ENCODE peak calls at places on chromosomes 4 and X, in eight cellular contexts. One of them, this sample, is unnamed.

GRCh38 chr4:112517067-112517588 is 1.1 kb upstream of the NEUROG2 start:
- DNase-seq in activated T-cell treated with anti-CD3 and anti-CD28 coated beads for 1 hour: no peak
- DNase-seq in activated CD8-positive, alpha-beta memory T cell treated with anti-CD3 and anti-CD28 coated beads for 4 hours: no peak
- DNase-seq in pancreas: no peak
- DNase-seq in nephron progenitor cell: peak
- DNase-seq in Kasumi-1: no peak
- DNase-seq in Caki2: no peak
- DNase-seq in heart left ventricle: no peak
- DNase-seq in this sample: no peak

GRCh38 chrX:7047951-7048350 is 99.6 kb upstream of the STS start:
- DNase-seq in heart left ventricle: no peak
- DNase-seq in nephron progenitor cell: no peak
- DNase-seq in Kasumi-1: no peak
- DNase-seq in Caki2: no peak
- DNase-seq in activated T-cell treated with anti-CD3 and anti-CD28 coated beads for 1 hour: no peak
- DNase-seq in pancreas: no peak
- DNase-seq in activated CD8-positive, alpha-beta memory T cell treated with anti-CD3 and anti-CD28 coated beads for 4 hours: no peak
- DNase-seq in this sample: no peak

GRCh38 chrX:100491174-100491573 is 81.1 kb upstream of the PCDH19 start:
- DNase-seq in pancreas: no peak
- DNase-seq in activated T-cell treated with anti-CD3 and anti-CD28 coated beads for 1 hour: no peak
- DNase-seq in Caki2: no peak
- DNase-seq in heart left ventricle: no peak
- DNase-seq in nephron progenitor cell: no peak
- DNase-seq in Kasumi-1: no peak
- DNase-seq in activated CD8-positive, alpha-beta memory T cell treated with anti-CD3 and anti-CD28 coated beads for 4 hours: no peak
- DNase-seq in this sample: no peak

GRCh38 chr4:111027526-111027925 is 404.6 kb upstream of the PITX2 start:
- DNase-seq in pancreas: no peak
- DNase-seq in Kasumi-1: no peak
- DNase-seq in nephron progenitor cell: no peak
- DNase-seq in activated CD8-positive, alpha-beta memory T cell treated with anti-CD3 and anti-CD28 coated beads for 4 hours: no peak
- DNase-seq in heart left ventricle: no peak
- DNase-seq in Caki2: no peak
- DNase-seq in activated T-cell treated with anti-CD3 and anti-CD28 coated beads for 1 hour: no peak
- DNase-seq in this sample: no peak

GRCh38 chrX:114037515-114037914 is 546.4 kb upstream of the HTR2C start:
- DNase-seq in Caki2: no peak
- DNase-seq in Kasumi-1: no peak
- DNase-seq in heart left ventricle: no peak
- DNase-seq in activated CD8-positive, alpha-beta memory T cell treated with anti-CD3 and anti-CD28 coated beads for 4 hours: no peak
- DNase-seq in pancreas: no peak
- DNase-seq in nephron progenitor cell: no peak
- DNase-seq in activated T-cell treated with anti-CD3 and anti-CD28 coated beads for 1 hour: no peak
- DNase-seq in this sample: no peak

GRCh38 chr4:185472063-185472542 is 570 bp upstream of the CCDC110 start:
- DNase-seq in pancreas: no peak
- DNase-seq in activated T-cell treated with anti-CD3 and anti-CD28 coated beads for 1 hour: no peak
- DNase-seq in activated CD8-positive, alpha-beta memory T cell treated with anti-CD3 and anti-CD28 coated beads for 4 hours: no peak
- DNase-seq in nephron progenitor cell: no peak
- DNase-seq in Caki2: no peak
- DNase-seq in Kasumi-1: no peak
- DNase-seq in heart left ventricle: no peak
- DNase-seq in this sample: no peak

GRCh38 chr4:6688879-6689505 is 4.7 kb upstream of the S100P start:
- DNase-seq in activated T-cell treated with anti-CD3 and anti-CD28 coated beads for 1 hour: peak
- DNase-seq in Kasumi-1: peak
- DNase-seq in heart left ventricle: peak
- DNase-seq in pancreas: no peak
- DNase-seq in activated CD8-positive, alpha-beta memory T cell treated with anti-CD3 and anti-CD28 coated beads for 4 hours: peak
- DNase-seq in nephron progenitor cell: no peak
- DNase-seq in Caki2: peak
- DNase-seq in this sample: no peak

GRCh38 chr4:9735515-9735914 is 45.9 kb upstream of the DRD5 start:
- DNase-seq in Caki2: no peak
- DNase-seq in Kasumi-1: no peak
- DNase-seq in heart left ventricle: no peak
- DNase-seq in pancreas: no peak
- DNase-seq in nephron progenitor cell: no peak
- DNase-seq in activated T-cell treated with anti-CD3 and anti-CD28 coated beads for 1 hour: no peak
- DNase-seq in activated CD8-positive, alpha-beta memory T cell treated with anti-CD3 and anti-CD28 coated beads for 4 hours: no peak
- DNase-seq in this sample: no peak

GRCh38 chr4:166458756-166459155 is 585.7 kb downstream of the TLL1 start:
- DNase-seq in pancreas: no peak
- DNase-seq in nephron progenitor cell: no peak
- DNase-seq in heart left ventricle: no peak
- DNase-seq in Caki2: no peak
- DNase-seq in activated T-cell treated with anti-CD3 and anti-CD28 coated beads for 1 hour: no peak
- DNase-seq in Kasumi-1: no peak
- DNase-seq in activated CD8-positive, alpha-beta memory T cell treated with anti-CD3 and anti-CD28 coated beads for 4 hours: no peak
- DNase-seq in this sample: no peak

This sample was measured in left ventricle myocardium inferior.